ENCODE peak calls at places on chromosomes 12 and 14, in seven cellular contexts. One of them, this sample, is unnamed.

GRCh38 chr12:12606793-12607589 is 4.7 kb upstream of the CREBL2 start:
- DNase-seq in activated CD4-positive, alpha-beta T cell treated with anti-CD3 and anti-CD28 coated beads, Interleukin-2, amount 10 ng/mL, durations not matched to agents 24 days and 14 days: no peak
- DNase-seq in SW480: peak
- DNase-seq in stimulated activated CD8-positive, alpha-beta memory T cell treated with anti-CD3 and anti-CD28 coated beads, Interleukin-4, amount 100 ng/mL, for 24 hours: no peak
- DNase-seq in globus pallidus: peak
- DNase-seq in SK-MEL-5: peak
- DNase-seq in HFFc6: peak
- DNase-seq in this sample: peak

GRCh38 chr14:104393898-104394605 is 185.5 kb upstream of the C14orf180 start:
- DNase-seq in globus pallidus: no peak
- DNase-seq in stimulated activated CD8-positive, alpha-beta memory T cell treated with anti-CD3 and anti-CD28 coated beads, Interleukin-4, amount 100 ng/mL, for 24 hours: peak
- DNase-seq in activated CD4-positive, alpha-beta T cell treated with anti-CD3 and anti-CD28 coated beads, Interleukin-2, amount 10 ng/mL, durations not matched to agents 24 days and 14 days: peak
- DNase-seq in SW480: no peak
- DNase-seq in SK-MEL-5: no peak
- DNase-seq in HFFc6: no peak
- DNase-seq in this sample: no peak

GRCh38 chr12:93572712-93573551 is 457 bp downstream of the SOCS2 start:
- DNase-seq in SW480: no peak
- DNase-seq in HFFc6: no peak
- DNase-seq in activated CD4-positive, alpha-beta T cell treated with anti-CD3 and anti-CD28 coated beads, Interleukin-2, amount 10 ng/mL, durations not matched to agents 24 days and 14 days: peak
- DNase-seq in stimulated activated CD8-positive, alpha-beta memory T cell treated with anti-CD3 and anti-CD28 coated beads, Interleukin-4, amount 100 ng/mL, for 24 hours: no peak
- DNase-seq in globus pallidus: no peak
- DNase-seq in SK-MEL-5: no peak
- DNase-seq in this sample: peak

GRCh38 chr12:53365245-53365904 is 14.6 kb upstream of the SP1 start:
- DNase-seq in SW480: no peak
- DNase-seq in HFFc6: peak
- DNase-seq in stimulated activated CD8-positive, alpha-beta memory T cell treated with anti-CD3 and anti-CD28 coated beads, Interleukin-4, amount 100 ng/mL, for 24 hours: no peak
- DNase-seq in activated CD4-positive, alpha-beta T cell treated with anti-CD3 and anti-CD28 coated beads, Interleukin-2, amount 10 ng/mL, durations not matched to agents 24 days and 14 days: no peak
- DNase-seq in SK-MEL-5: no peak
- DNase-seq in globus pallidus: no peak
- DNase-seq in this sample: no peak

GRCh38 chr14:92481386-92481785 is 32.2 kb upstream of the RIN3 start:
- DNase-seq in stimulated activated CD8-positive, alpha-beta memory T cell treated with anti-CD3 and anti-CD28 coated beads, Interleukin-4, amount 100 ng/mL, for 24 hours: no peak
- DNase-seq in SK-MEL-5: peak
- DNase-seq in SW480: no peak
- DNase-seq in activated CD4-positive, alpha-beta T cell treated with anti-CD3 and anti-CD28 coated beads, Interleukin-2, amount 10 ng/mL, durations not matched to agents 24 days and 14 days: no peak
- DNase-seq in HFFc6: no peak
- DNase-seq in globus pallidus: no peak
- DNase-seq in this sample: peak

GRCh38 chr14:105377555-105378182 is 20.7 kb upstream of the TEX22 start:
- DNase-seq in stimulated activated CD8-positive, alpha-beta memory T cell treated with anti-CD3 and anti-CD28 coated beads, Interleukin-4, amount 100 ng/mL, for 24 hours: no peak
- DNase-seq in HFFc6: no peak
- DNase-seq in activated CD4-positive, alpha-beta T cell treated with anti-CD3 and anti-CD28 coated beads, Interleukin-2, amount 10 ng/mL, durations not matched to agents 24 days and 14 days: no peak
- DNase-seq in SK-MEL-5: no peak
- DNase-seq in SW480: no peak
- DNase-seq in globus pallidus: no peak
- DNase-seq in this sample: no peak

GRCh38 chr12:53974084-53975018 is at the start of gene HOTAIR:
- DNase-seq in SW480: peak
- DNase-seq in globus pallidus: no peak
- DNase-seq in stimulated activated CD8-positive, alpha-beta memory T cell treated with anti-CD3 and anti-CD28 coated beads, Interleukin-4, amount 100 ng/mL, for 24 hours: no peak
- DNase-seq in activated CD4-positive, alpha-beta T cell treated with anti-CD3 and anti-CD28 coated beads, Interleukin-2, amount 10 ng/mL, durations not matched to agents 24 days and 14 days: peak
- DNase-seq in SK-MEL-5: peak
- DNase-seq in HFFc6: no peak
- DNase-seq in this sample: peak

GRCh38 chr12:113164014-113164413 is 14.5 kb downstream of the CFAP73 start:
- DNase-seq in activated CD4-positive, alpha-beta T cell treated with anti-CD3 and anti-CD28 coated beads, Interleukin-2, amount 10 ng/mL, durations not matched to agents 24 days and 14 days: no peak
- DNase-seq in SW480: no peak
- DNase-seq in stimulated activated CD8-positive, alpha-beta memory T cell treated with anti-CD3 and anti-CD28 coated beads, Interleukin-4, amount 100 ng/mL, for 24 hours: no peak
- DNase-seq in SK-MEL-5: no peak
- DNase-seq in globus pallidus: no peak
- DNase-seq in HFFc6: no peak
- DNase-seq in this sample: no peak

GRCh38 chr12:126768517-126768916 is 1498.5 kb upstream of the TMEM132C start:
- DNase-seq in SW480: no peak
- DNase-seq in stimulated activated CD8-positive, alpha-beta memory T cell treated with anti-CD3 and anti-CD28 coated beads, Interleukin-4, amount 100 ng/mL, for 24 hours: no peak
- DNase-seq in SK-MEL-5: no peak
- DNase-seq in HFFc6: no peak
- DNase-seq in activated CD4-positive, alpha-beta T cell treated with anti-CD3 and anti-CD28 coated beads, Interleukin-2, amount 10 ng/mL, durations not matched to agents 24 days and 14 days: no peak
- DNase-seq in globus pallidus: no peak
- DNase-seq in this sample: no peak

GRCh38 chr14:105884808-105885281 is 358.5 kb downstream of the TMEM121 start:
- DNase-seq in SK-MEL-5: no peak
- DNase-seq in activated CD4-positive, alpha-beta T cell treated with anti-CD3 and anti-CD28 coated beads, Interleukin-2, amount 10 ng/mL, durations not matched to agents 24 days and 14 days: no peak
- DNase-seq in SW480: no peak
- DNase-seq in HFFc6: no peak
- DNase-seq in stimulated activated CD8-positive, alpha-beta memory T cell treated with anti-CD3 and anti-CD28 coated beads, Interleukin-4, amount 100 ng/mL, for 24 hours: no peak
- DNase-seq in globus pallidus: no peak
- DNase-seq in this sample: no peak

GRCh38 chr14:52244328-52244727 is 23.2 kb upstream of the PTGDR start:
- DNase-seq in stimulated activated CD8-positive, alpha-beta memory T cell treated with anti-CD3 and anti-CD28 coated beads, Interleukin-4, amount 100 ng/mL, for 24 hours: no peak
- DNase-seq in activated CD4-positive, alpha-beta T cell treated with anti-CD3 and anti-CD28 coated beads, Interleukin-2, amount 10 ng/mL, durations not matched to agents 24 days and 14 days: peak
- DNase-seq in HFFc6: no peak
- DNase-seq in SW480: no peak
- DNase-seq in globus pallidus: no peak
- DNase-seq in SK-MEL-5: no peak
- DNase-seq in this sample: no peak

GRCh38 chr14:103135333-103136075 is 12.2 kb downstream of the TNFAIP2 start:
- DNase-seq in HFFc6: no peak
- DNase-seq in globus pallidus: no peak
- DNase-seq in stimulated activated CD8-positive, alpha-beta memory T cell treated with anti-CD3 and anti-CD28 coated beads, Interleukin-4, amount 100 ng/mL, for 24 hours: no peak
- DNase-seq in SK-MEL-5: no peak
- DNase-seq in SW480: no peak
- DNase-seq in activated CD4-positive, alpha-beta T cell treated with anti-CD3 and anti-CD28 coated beads, Interleukin-2, amount 10 ng/mL, durations not matched to agents 24 days and 14 days: no peak
- DNase-seq in this sample: no peak

GRCh38 chr12:6612247-6612646 is 5.1 kb upstream of the CHD4 start:
- DNase-seq in SW480: peak
- DNase-seq in globus pallidus: no peak
- DNase-seq in stimulated activated CD8-positive, alpha-beta memory T cell treated with anti-CD3 and anti-CD28 coated beads, Interleukin-4, amount 100 ng/mL, for 24 hours: no peak
- DNase-seq in SK-MEL-5: no peak
- DNase-seq in activated CD4-positive, alpha-beta T cell treated with anti-CD3 and anti-CD28 coated beads, Interleukin-2, amount 10 ng/mL, durations not matched to agents 24 days and 14 days: peak
- DNase-seq in HFFc6: no peak
- DNase-seq in this sample: no peak

GRCh38 chr12:128813392-128813791 is 10.4 kb downstream of the SLC15A4 start:
- DNase-seq in HFFc6: peak
- DNase-seq in SK-MEL-5: no peak
- DNase-seq in stimulated activated CD8-positive, alpha-beta memory T cell treated with anti-CD3 and anti-CD28 coated beads, Interleukin-4, amount 100 ng/mL, for 24 hours: no peak
- DNase-seq in globus pallidus: no peak
- DNase-seq in SW480: no peak
- DNase-seq in activated CD4-positive, alpha-beta T cell treated with anti-CD3 and anti-CD28 coated beads, Interleukin-2, amount 10 ng/mL, durations not matched to agents 24 days and 14 days: no peak
- DNase-seq in this sample: peak

GRCh38 chr12:93990832-93991748 is 157.3 kb upstream of the PLXNC1 start:
- DNase-seq in stimulated activated CD8-positive, alpha-beta memory T cell treated with anti-CD3 and anti-CD28 coated beads, Interleukin-4, amount 100 ng/mL, for 24 hours: no peak
- DNase-seq in SW480: no peak
- DNase-seq in SK-MEL-5: peak
- DNase-seq in HFFc6: peak
- DNase-seq in globus pallidus: peak
- DNase-seq in activated CD4-positive, alpha-beta T cell treated with anti-CD3 and anti-CD28 coated beads, Interleukin-2, amount 10 ng/mL, durations not matched to agents 24 days and 14 days: no peak
- DNase-seq in this sample: peak

GRCh38 chr14:101225729-101226152 is 322.2 kb upstream of the RTL1 start:
- DNase-seq in SK-MEL-5: no peak
- DNase-seq in stimulated activated CD8-positive, alpha-beta memory T cell treated with anti-CD3 and anti-CD28 coated beads, Interleukin-4, amount 100 ng/mL, for 24 hours: no peak
- DNase-seq in SW480: no peak
- DNase-seq in globus pallidus: no peak
- DNase-seq in activated CD4-positive, alpha-beta T cell treated with anti-CD3 and anti-CD28 coated beads, Interleukin-2, amount 10 ng/mL, durations not matched to agents 24 days and 14 days: no peak
- DNase-seq in HFFc6: no peak
- DNase-seq in this sample: no peak

GRCh38 chr12:109445224-109445623 is 31.9 kb downstream of the KCTD10 start:
- DNase-seq in HFFc6: peak
- DNase-seq in stimulated activated CD8-positive, alpha-beta memory T cell treated with anti-CD3 and anti-CD28 coated beads, Interleukin-4, amount 100 ng/mL, for 24 hours: no peak
- DNase-seq in SW480: no peak
- DNase-seq in activated CD4-positive, alpha-beta T cell treated with anti-CD3 and anti-CD28 coated beads, Interleukin-2, amount 10 ng/mL, durations not matched to agents 24 days and 14 days: no peak
- DNase-seq in SK-MEL-5: no peak
- DNase-seq in globus pallidus: no peak
- DNase-seq in this sample: peak

GRCh38 chr14:55721353-55721752 is 141.3 kb downstream of the KTN1 start:
- DNase-seq in stimulated activated CD8-positive, alpha-beta memory T cell treated with anti-CD3 and anti-CD28 coated beads, Interleukin-4, amount 100 ng/mL, for 24 hours: no peak
- DNase-seq in activated CD4-positive, alpha-beta T cell treated with anti-CD3 and anti-CD28 coated beads, Interleukin-2, amount 10 ng/mL, durations not matched to agents 24 days and 14 days: no peak
- DNase-seq in SW480: peak
- DNase-seq in HFFc6: peak
- DNase-seq in globus pallidus: no peak
- DNase-seq in SK-MEL-5: peak
- DNase-seq in this sample: peak

This sample was measured in AG08396.